ENCODE peak calls at places on chromosomes 3 and 15, in five cellular contexts. One of them, this sample, is unnamed.
A peak's percentile ranks its signal among the peaks of the same experiment; 100 is the strongest.

GRCh38 chr3:47193871-47194859 is 30.3 kb upstream of the SETD2 start:
- DNase-seq in stomach: no peak
- DNase-seq in adrenal gland: no peak
- DNase-seq in endodermal cell: no peak
- DNase-seq in CD8-positive, alpha-beta memory T cell: no peak
- DNase-seq in this sample: no peak

GRCh38 chr3:101898062-101898461 is 48.7 kb downstream of the NFKBIZ start:
- DNase-seq in stomach: no peak
- DNase-seq in CD8-positive, alpha-beta memory T cell: no peak
- DNase-seq in endodermal cell: no peak
- DNase-seq in adrenal gland: no peak
- DNase-seq in this sample: no peak

GRCh38 chr3:142498397-142499180 is 50.8 kb upstream of the XRN1 start:
- DNase-seq in endodermal cell: no peak
- DNase-seq in CD8-positive, alpha-beta memory T cell: no peak
- DNase-seq in stomach: no peak
- DNase-seq in adrenal gland: peak; percentile 8
- DNase-seq in this sample: no peak

GRCh38 chr15:48177383-48177874 is 666 bp downstream of the MYEF2 start:
- DNase-seq in CD8-positive, alpha-beta memory T cell: peak; percentile 43
- DNase-seq in stomach: no peak
- DNase-seq in endodermal cell: no peak
- DNase-seq in adrenal gland: peak; percentile 38
- DNase-seq in this sample: no peak

GRCh38 chr3:9881440-9881839 is 1.4 kb upstream of the CIDEC start:
- DNase-seq in CD8-positive, alpha-beta memory T cell: no peak
- DNase-seq in stomach: no peak
- DNase-seq in adrenal gland: no peak
- DNase-seq in endodermal cell: no peak
- DNase-seq in this sample: no peak

GRCh38 chr15:42081463-42081830 is 12.9 kb downstream of the PLA2G4D start:
- DNase-seq in adrenal gland: no peak
- DNase-seq in endodermal cell: no peak
- DNase-seq in CD8-positive, alpha-beta memory T cell: no peak
- DNase-seq in stomach: peak; percentile 22
- DNase-seq in this sample: no peak

GRCh38 chr3:61578667-61579367 is 17.4 kb downstream of the PTPRG start:
- DNase-seq in CD8-positive, alpha-beta memory T cell: no peak
- DNase-seq in adrenal gland: no peak
- DNase-seq in endodermal cell: no peak
- DNase-seq in stomach: no peak
- DNase-seq in this sample: no peak

GRCh38 chr15:52699457-52699856 is 20.3 kb upstream of the ATOSA start:
- DNase-seq in adrenal gland: no peak
- DNase-seq in stomach: no peak
- DNase-seq in CD8-positive, alpha-beta memory T cell: no peak
- DNase-seq in endodermal cell: no peak
- DNase-seq in this sample: no peak

GRCh38 chr3:190621209-190621608 is 107.3 kb downstream of the IL1RAP start:
- DNase-seq in endodermal cell: no peak
- DNase-seq in CD8-positive, alpha-beta memory T cell: no peak
- DNase-seq in stomach: no peak
- DNase-seq in adrenal gland: no peak
- DNase-seq in this sample: no peak

GRCh38 chr3:41598804-41599481 is 363.0 kb downstream of the ULK4 start:
- DNase-seq in endodermal cell: no peak
- DNase-seq in CD8-positive, alpha-beta memory T cell: no peak
- DNase-seq in adrenal gland: no peak
- DNase-seq in stomach: no peak
- DNase-seq in this sample: no peak

GRCh38 chr15:95734422-95735316 is 595.8 kb upstream of the NR2F2 start:
- DNase-seq in stomach: no peak
- DNase-seq in adrenal gland: no peak
- DNase-seq in endodermal cell: no peak
- DNase-seq in CD8-positive, alpha-beta memory T cell: no peak
- DNase-seq in this sample: no peak

GRCh38 chr3:156820687-156821070 is 5.5 kb upstream of the LEKR1 start:
- DNase-seq in adrenal gland: no peak
- DNase-seq in endodermal cell: no peak
- DNase-seq in CD8-positive, alpha-beta memory T cell: no peak
- DNase-seq in stomach: no peak
- DNase-seq in this sample: no peak

GRCh38 chr3:99625237-99625622 is 13.2 kb upstream of the COL8A1 start:
- DNase-seq in CD8-positive, alpha-beta memory T cell: no peak
- DNase-seq in adrenal gland: no peak
- DNase-seq in endodermal cell: peak; percentile 63
- DNase-seq in stomach: no peak
- DNase-seq in this sample: no peak

GRCh38 chr15:99984491-99985243 is 251.4 kb upstream of the LYSMD4 start:
- DNase-seq in endodermal cell: peak; percentile 54
- DNase-seq in stomach: no peak
- DNase-seq in adrenal gland: no peak
- DNase-seq in CD8-positive, alpha-beta memory T cell: no peak
- DNase-seq in this sample: no peak

GRCh38 chr3:177286034-177286433 is 88.8 kb upstream of the TBL1XR1 start:
- DNase-seq in endodermal cell: no peak
- DNase-seq in adrenal gland: no peak
- DNase-seq in stomach: no peak
- DNase-seq in CD8-positive, alpha-beta memory T cell: no peak
- DNase-seq in this sample: no peak

GRCh38 chr3:122030381-122031122 is 8.5 kb upstream of the ILDR1 start:
- DNase-seq in CD8-positive, alpha-beta memory T cell: no peak
- DNase-seq in adrenal gland: no peak
- DNase-seq in endodermal cell: no peak
- DNase-seq in stomach: no peak
- DNase-seq in this sample: no peak

GRCh38 chr3:78875851-78876250 is 891.9 kb downstream of the ROBO1 start:
- DNase-seq in adrenal gland: no peak
- DNase-seq in CD8-positive, alpha-beta memory T cell: no peak
- DNase-seq in stomach: no peak
- DNase-seq in endodermal cell: no peak
- DNase-seq in this sample: no peak

GRCh38 chr15:25170781-25171110 is 216.0 kb downstream of the SNRPN start:
- DNase-seq in endodermal cell: peak; percentile 21
- DNase-seq in CD8-positive, alpha-beta memory T cell: no peak
- DNase-seq in adrenal gland: no peak
- DNase-seq in stomach: peak; percentile 15
- DNase-seq in this sample: no peak

GRCh38 chr15:78317145-78317836 is 17.9 kb upstream of the SKIC8 start:
- DNase-seq in stomach: peak; percentile 33
- DNase-seq in adrenal gland: no peak
- DNase-seq in endodermal cell: peak; percentile 49
- DNase-seq in CD8-positive, alpha-beta memory T cell: peak; percentile 16
- DNase-seq in this sample: no peak

GRCh38 chr3:69998759-69999158 is 774 bp upstream of the SAMMSON start:
- DNase-seq in CD8-positive, alpha-beta memory T cell: no peak
- DNase-seq in adrenal gland: no peak
- DNase-seq in stomach: peak; percentile 33
- DNase-seq in endodermal cell: no peak
- DNase-seq in this sample: no peak
- H3K36me3 ChIP-seq in CD8-positive, alpha-beta memory T cell: no peaks in the 10 kb centered on the region
- H3K36me3 ChIP-seq in adrenal gland: no peaks in the 10 kb centered on the region
- H3K36me3 ChIP-seq in stomach: no peaks in the 10 kb centered on the region
- H3K36me3 ChIP-seq in endodermal cell: no peaks in the 10 kb centered on the region
- H3K36me3 ChIP-seq in this sample: no peaks in the 10 kb centered on the region

DNA sequence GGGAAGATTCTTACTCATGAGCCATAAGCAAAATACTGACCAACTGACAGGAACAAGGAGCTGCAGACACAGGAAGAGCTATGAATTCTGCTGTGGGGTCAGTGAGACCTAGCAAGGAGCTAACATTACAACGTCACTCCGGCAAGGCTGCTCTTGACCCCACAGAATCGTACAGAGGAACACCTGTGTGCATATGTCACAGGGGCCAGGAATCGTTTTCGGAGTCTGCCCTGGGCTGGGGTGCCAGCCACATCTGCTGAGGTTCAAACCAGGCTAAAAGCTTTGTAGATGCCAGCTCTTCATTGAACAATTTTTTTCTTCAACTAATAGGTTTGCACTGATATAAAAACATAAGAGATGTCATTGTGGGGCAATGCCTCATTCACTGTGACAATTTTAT is 82.6 kb downstream of the LRRK1 start:
- DNase-seq in endodermal cell: no peak
- DNase-seq in CD8-positive, alpha-beta memory T cell: no peak
- DNase-seq in stomach: no peak
- DNase-seq in adrenal gland: no peak
- DNase-seq in this sample: no peak
- H3K36me3 ChIP-seq in endodermal cell: no peaks in the 10 kb centered on the region
- H3K36me3 ChIP-seq in CD8-positive, alpha-beta memory T cell: no peaks in the 10 kb centered on the region
- H3K36me3 ChIP-seq in stomach: no peaks in the 10 kb centered on the region
- H3K36me3 ChIP-seq in adrenal gland: no peaks in the 10 kb centered on the region
- H3K36me3 ChIP-seq in this sample: peaks cover 6% of the 10 kb centered on the region

GRCh38 chr3:179599531-179599930 is 4.9 kb downstream of the MRPL47 start:
- DNase-seq in endodermal cell: no peak
- DNase-seq in CD8-positive, alpha-beta memory T cell: no peak
- DNase-seq in stomach: no peak
- DNase-seq in adrenal gland: no peak
- DNase-seq in this sample: no peak
- H3K36me3 ChIP-seq in endodermal cell: peaks cover 70% of the 10 kb centered on the region
- H3K36me3 ChIP-seq in CD8-positive, alpha-beta memory T cell: peaks cover 28% of the 10 kb centered on the region
- H3K36me3 ChIP-seq in stomach: peaks cover 48% of the 10 kb centered on the region
- H3K36me3 ChIP-seq in adrenal gland: peaks cover 75% of the 10 kb centered on the region
- H3K36me3 ChIP-seq in this sample: peaks cover 75% of the 10 kb centered on the region

GRCh38 chr3:183862610-183863009 is 22.1 kb downstream of the PARL start:
- DNase-seq in endodermal cell: no peak
- DNase-seq in stomach: no peak
- DNase-seq in adrenal gland: no peak
- DNase-seq in CD8-positive, alpha-beta memory T cell: no peak
- DNase-seq in this sample: no peak

GRCh38 chr3:183857863-183858262 is 26.8 kb downstream of the PARL start:
- DNase-seq in adrenal gland: no peak
- DNase-seq in stomach: no peak
- DNase-seq in CD8-positive, alpha-beta memory T cell: no peak
- DNase-seq in endodermal cell: no peak
- DNase-seq in this sample: no peak
- H3K36me3 ChIP-seq in adrenal gland: peaks cover 24% of the 10 kb centered on the region
- H3K36me3 ChIP-seq in stomach: peaks cover 26% of the 10 kb centered on the region
- H3K36me3 ChIP-seq in CD8-positive, alpha-beta memory T cell: peaks cover 22% of the 10 kb centered on the region
- H3K36me3 ChIP-seq in endodermal cell: peaks cover 85% of the 10 kb centered on the region
- H3K36me3 ChIP-seq in this sample: peaks cover 4% of the 10 kb centered on the region

DNA sequence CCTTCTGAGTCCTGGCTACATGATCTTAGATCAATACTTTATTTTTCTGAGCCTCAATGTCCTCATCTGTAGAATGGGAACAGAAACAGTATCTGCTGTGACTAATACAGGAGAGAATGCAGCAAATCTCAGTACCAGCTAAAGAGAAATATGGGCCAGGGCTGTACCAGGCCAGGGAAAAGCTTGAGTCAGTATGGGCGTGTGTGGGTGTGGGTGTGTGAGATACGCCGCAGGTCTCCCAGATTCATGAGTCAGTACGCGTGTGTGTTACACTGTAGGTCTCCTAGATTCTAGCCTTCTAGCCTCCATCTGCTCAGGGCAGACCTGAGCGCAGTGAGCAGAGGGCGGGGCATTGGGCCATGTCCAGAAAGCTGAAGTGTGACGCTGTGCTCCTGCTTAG is 15.2 kb downstream of the GNAI2 start:
- DNase-seq in CD8-positive, alpha-beta memory T cell: no peak
- DNase-seq in adrenal gland: peak; percentile 71
- DNase-seq in stomach: peak; percentile 67
- DNase-seq in endodermal cell: no peak
- DNase-seq in this sample: no peak
- H3K36me3 ChIP-seq in CD8-positive, alpha-beta memory T cell: peaks cover 51% of the 10 kb centered on the region
- H3K36me3 ChIP-seq in adrenal gland: peaks cover 48% of the 10 kb centered on the region
- H3K36me3 ChIP-seq in stomach: peaks cover 39% of the 10 kb centered on the region
- H3K36me3 ChIP-seq in endodermal cell: peaks cover 48% of the 10 kb centered on the region
- H3K36me3 ChIP-seq in this sample: peaks cover 65% of the 10 kb centered on the region

GRCh38 chr15:73952171-73952912 is 26.1 kb downstream of the LOXL1 start:
- DNase-seq in stomach: no peak
- DNase-seq in adrenal gland: no peak
- DNase-seq in endodermal cell: no peak
- DNase-seq in CD8-positive, alpha-beta memory T cell: no peak
- DNase-seq in this sample: no peak
- H3K36me3 ChIP-seq in stomach: peaks cover 10% of the 10 kb centered on the region
- H3K36me3 ChIP-seq in adrenal gland: peaks cover 3% of the 10 kb centered on the region
- H3K36me3 ChIP-seq in endodermal cell: no peaks in the 10 kb centered on the region
- H3K36me3 ChIP-seq in CD8-positive, alpha-beta memory T cell: no peaks in the 10 kb centered on the region
- H3K36me3 ChIP-seq in this sample: no peaks in the 10 kb centered on the region

GRCh38 chr15:80789296-80789695 is 10.1 kb downstream of the CEMIP start:
- DNase-seq in adrenal gland: no peak
- DNase-seq in stomach: no peak
- DNase-seq in endodermal cell: no peak
- DNase-seq in CD8-positive, alpha-beta memory T cell: no peak
- DNase-seq in this sample: no peak
- H3K36me3 ChIP-seq in adrenal gland: no peaks in the 10 kb centered on the region
- H3K36me3 ChIP-seq in stomach: no peaks in the 10 kb centered on the region
- H3K36me3 ChIP-seq in endodermal cell: no peaks in the 10 kb centered on the region
- H3K36me3 ChIP-seq in CD8-positive, alpha-beta memory T cell: no peaks in the 10 kb centered on the region
- H3K36me3 ChIP-seq in this sample: no peaks in the 10 kb centered on the region

DNA sequence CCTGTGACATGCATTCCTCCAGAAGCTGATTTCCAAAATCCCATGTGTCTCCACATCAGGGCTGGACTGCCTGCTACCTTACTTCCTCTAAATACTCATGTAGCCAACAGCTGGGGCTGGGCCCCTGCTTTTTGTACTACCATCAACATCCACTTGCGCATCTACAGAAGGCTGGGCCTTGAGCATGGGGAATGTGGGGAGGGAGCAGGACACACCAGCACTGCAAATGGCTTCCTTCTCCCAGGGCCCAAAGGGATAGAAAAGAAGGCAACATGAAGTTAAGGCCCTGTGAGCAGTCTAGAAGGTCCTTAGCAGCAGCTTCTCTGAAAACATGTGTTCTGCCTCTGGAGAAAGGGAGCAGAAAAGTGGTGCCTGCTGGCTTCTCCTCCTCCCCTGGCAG is 27.2 kb downstream of the MKRN2 start:
- DNase-seq in stomach: no peak
- DNase-seq in CD8-positive, alpha-beta memory T cell: no peak
- DNase-seq in adrenal gland: no peak
- DNase-seq in endodermal cell: no peak
- DNase-seq in this sample: no peak
- H3K36me3 ChIP-seq in stomach: peaks cover 58% of the 10 kb centered on the region
- H3K36me3 ChIP-seq in CD8-positive, alpha-beta memory T cell: peaks cover 36% of the 10 kb centered on the region
- H3K36me3 ChIP-seq in adrenal gland: peaks cover 70% of the 10 kb centered on the region
- H3K36me3 ChIP-seq in endodermal cell: peaks cover 92% of the 10 kb centered on the region
- H3K36me3 ChIP-seq in this sample: peaks cover 20% of the 10 kb centered on the region

GRCh38 chr3:81955908-81956307 is 194.5 kb upstream of the GBE1 start:
- DNase-seq in adrenal gland: no peak
- DNase-seq in stomach: no peak
- DNase-seq in endodermal cell: no peak
- DNase-seq in CD8-positive, alpha-beta memory T cell: no peak
- DNase-seq in this sample: no peak
- H3K36me3 ChIP-seq in adrenal gland: no peaks in the 10 kb centered on the region
- H3K36me3 ChIP-seq in stomach: no peaks in the 10 kb centered on the region
- H3K36me3 ChIP-seq in endodermal cell: no peaks in the 10 kb centered on the region
- H3K36me3 ChIP-seq in CD8-positive, alpha-beta memory T cell: no peaks in the 10 kb centered on the region
- H3K36me3 ChIP-seq in this sample: no peaks in the 10 kb centered on the region

GRCh38 chr3:184872200-184872599 is 60.2 kb downstream of the VPS8 start:
- DNase-seq in endodermal cell: no peak
- DNase-seq in CD8-positive, alpha-beta memory T cell: no peak
- DNase-seq in stomach: no peak
- DNase-seq in adrenal gland: no peak
- DNase-seq in this sample: no peak

GRCh38 chr3:184864012-184864411 is 52.0 kb downstream of the VPS8 start:
- DNase-seq in stomach: no peak
- DNase-seq in adrenal gland: no peak
- DNase-seq in endodermal cell: no peak
- DNase-seq in CD8-positive, alpha-beta memory T cell: no peak
- DNase-seq in this sample: no peak

GRCh38 chr3:184873136-184873535 is 61.2 kb downstream of the VPS8 start:
- DNase-seq in adrenal gland: no peak
- DNase-seq in CD8-positive, alpha-beta memory T cell: no peak
- DNase-seq in endodermal cell: no peak
- DNase-seq in stomach: no peak
- DNase-seq in this sample: no peak

GRCh38 chr3:184868477-184868876 is 56.5 kb downstream of the VPS8 start:
- DNase-seq in stomach: no peak
- DNase-seq in CD8-positive, alpha-beta memory T cell: no peak
- DNase-seq in endodermal cell: no peak
- DNase-seq in adrenal gland: no peak
- DNase-seq in this sample: no peak
- H3K36me3 ChIP-seq in stomach: peaks cover 11% of the 10 kb centered on the region
- H3K36me3 ChIP-seq in CD8-positive, alpha-beta memory T cell: peaks cover 26% of the 10 kb centered on the region
- H3K36me3 ChIP-seq in endodermal cell: peaks cover 55% of the 10 kb centered on the region
- H3K36me3 ChIP-seq in adrenal gland: peaks cover 20% of the 10 kb centered on the region
- H3K36me3 ChIP-seq in this sample: peaks cover 74% of the 10 kb centered on the region